ENCODE peak calls at places on chromosomes 2 and 18, in seven cellular contexts. M is AG08395; L is stimulated activated CD4-positive, alpha-beta T cell treated with anti-CD3 and anti-CD28 coated beads, Interleukin-4, amount 100 ng/mL, for 4 hours; R is A673; S is A549; F is CD8-positive, alpha-beta T cell; T is HCEC 1CT. C is an unnamed sample.
A peak's percentile ranks its signal among the peaks of the same experiment; 100 is the strongest.

GRCh38 chr2:185738679-185739472 is at the start of gene FSIP2:
- DNase-seq in M (peak; percentile 50), L (peak; percentile 9), R (peak; percentile 84), S (no peak), F (peak; percentile 4), T (peak; percentile 30), C (peak; percentile 5)

GRCh38 chr2:69499966-69500365 is 62.7 kb upstream of the NFU1 start:
- DNase-seq in M (no peak), L (no peak), R (no peak), S (no peak), F (no peak), T (no peak), C (no peak)

GRCh38 chr18:59220164-59220783 is 316 bp downstream of the GRP start:
- DNase-seq in M (peak; percentile 34), L (no peak), R (no peak), S (no peak), F (no peak), T (no peak), C (no peak)

GRCh38 chr2:106562232-106562631 is 75.1 kb downstream of the CD8B2 start:
- DNase-seq in M (no peak), L (no peak), R (no peak), S (no peak), F (no peak), T (no peak), C (no peak)

GRCh38 chr2:72940786-72941185 is 23.5 kb downstream of the EMX1 start:
- DNase-seq in M (peak; percentile 53), L (no peak), R (peak; percentile 37), S (no peak), F (no peak), T (no peak), C (no peak)

GRCh38 chr2:67702937-67703336 is 305.8 kb downstream of the ETAA1 start:
- DNase-seq in M (no peak), L (no peak), R (no peak), S (no peak), F (no peak), T (no peak), C (no peak)

GRCh38 chr2:36438454-36438977 is 82.9 kb downstream of the CRIM1 start:
- DNase-seq in M (peak; percentile 94), L (no peak), R (peak; percentile 69), S (peak; percentile 84), F (no peak), T (peak; percentile 97), C (no peak)

GRCh38 chr18:44869533-44869932 is 188.8 kb downstream of the SETBP1 start:
- DNase-seq in M (no peak), L (no peak), R (no peak), S (no peak), F (no peak), T (no peak), C (no peak)

GRCh38 chr18:6757966-6758365 is 28.4 kb downstream of the ARHGAP28 start:
- DNase-seq in M (peak; percentile 10), L (no peak), R (no peak), S (no peak), F (no peak), T (peak; percentile 41), C (no peak)

GRCh38 chr2:239087041-239087710 is 239.3 kb downstream of the TWIST2 start:
- DNase-seq in M (no peak), L (no peak), R (no peak), S (no peak), F (no peak), T (no peak), C (no peak)

GRCh38 chr2:28649481-28650260 is 102.0 kb upstream of the PPP1CB start:
- DNase-seq in M (peak; percentile 26), L (peak; percentile 11), R (peak; percentile 76), S (no peak), F (no peak), T (peak; percentile 71), C (no peak)

GRCh38 chr18:26419746-26420145 is 128.6 kb downstream of the KCTD1 start:
- DNase-seq in M (no peak), L (no peak), R (no peak), S (no peak), F (no peak), T (no peak), C (no peak)

GRCh38 chr18:9987931-9988330 is 74.1 kb downstream of the VAPA start:
- DNase-seq in M (no peak), L (no peak), R (no peak), S (no peak), F (no peak), T (no peak), C (no peak)

GRCh38 chr2:134035605-134036370 is 218.1 kb upstream of the MGAT5 start:
- DNase-seq in M (no peak), L (no peak), R (no peak), S (no peak), F (no peak), T (no peak), C (no peak)

GRCh38 chr2:162164802-162165201 is 12.8 kb upstream of the GCG start:
- DNase-seq in M (peak; percentile 56), L (no peak), R (no peak), S (no peak), F (no peak), T (peak; percentile 30), C (no peak)

GRCh38 chr2:23287250-23287704 is 97.7 kb upstream of the KLHL29 start:
- DNase-seq in M (peak; percentile 52), L (no peak), R (no peak), S (no peak), F (no peak), T (peak; percentile 36), C (no peak)

GRCh38 chr2:7118606-7119503 is 201.6 kb downstream of the RNF144A start:
- DNase-seq in M (peak; percentile 69), L (no peak), R (peak; percentile 83), S (peak; percentile 36), F (no peak), T (no peak), C (no peak)

GRCh38 chr2:189425676-189426075 is 15.6 kb upstream of the WDR75 start:
- DNase-seq in M (no peak), L (no peak), R (peak; percentile 98), S (no peak), F (no peak), T (no peak), C (no peak)

GRCh38 chr2:233791151-233791882 is 13.2 kb downstream of the MROH2A start:
- DNase-seq in M (no peak), L (no peak), R (no peak), S (no peak), F (no peak), T (no peak), C (no peak)

GRCh38 chr2:11111811-11112425 is 43.3 kb upstream of the SLC66A3 start:
- DNase-seq in M (no peak), L (no peak), R (no peak), S (no peak), F (no peak), T (no peak), C (no peak)

GRCh38 chr18:59054892-59055291 is 84.8 kb upstream of the SEC11C start:
- DNase-seq in M (no peak), L (no peak), R (peak; percentile 71), S (no peak), F (no peak), T (no peak), C (no peak)

GRCh38 chr2:128498589-128498988 is 179.9 kb upstream of the HS6ST1 start:
- DNase-seq in M (no peak), L (no peak), R (no peak), S (no peak), F (no peak), T (no peak), C (no peak)

GRCh38 chr18:7447629-7448028 is 119.5 kb upstream of the PTPRM start:
- DNase-seq in M (no peak), L (no peak), R (no peak), S (no peak), F (no peak), T (no peak), C (no peak)

GRCh38 chr2:219171231-219171651 is 1.4 kb upstream of the SLC23A3 start:
- DNase-seq in M (peak; percentile 89), L (no peak), R (peak; percentile 63), S (peak; percentile 61), F (peak; percentile 50), T (peak; percentile 81), C (peak; percentile 55)

GRCh38 chr18:39487932-39488331 is 1922.3 kb upstream of the CELF4 start:
- DNase-seq in M (no peak), L (no peak), R (no peak), S (no peak), F (no peak), T (no peak), C (no peak)